ENCODE peak calls at places on chromosomes 16 and 17, in nine cellular contexts. Z is OCI-LY7, C is IMR-90, P is AG09319, R is HepG2, B is heart right ventricle, V is PC-3, E is lower leg skin, K is GM10248. J is an unnamed sample.

GRCh38 chr17:75191584-75191983 is 8.8 kb upstream of the SUMO2 start:
- DNase-seq in K (no peak), C (peak), R (no peak), B (no peak), V (no peak), P (no peak), Z (no peak), E (no peak), J (no peak)

GRCh38 chr16:11367483-11367906 is 22.2 kb downstream of the RMI2 start:
- DNase-seq in K (no peak), R (no peak), Z (no peak), V (no peak), C (no peak), P (no peak), B (no peak), E (no peak), J (no peak)

GRCh38 chr17:6343736-6344135 is 91.2 kb downstream of the AIPL1 start:
- DNase-seq in V (no peak), P (no peak), C (no peak), R (no peak), B (no peak), E (peak), Z (no peak), K (no peak), J (no peak)

GRCh38 chr17:57859601-57860413 is 10.0 kb upstream of the MRPS23 start:
- DNase-seq in E (no peak), R (no peak), P (no peak), K (no peak), V (no peak), C (no peak), B (no peak), Z (no peak), J (no peak)

GRCh38 chr17:49779730-49780220 is 8.7 kb upstream of the KAT7 start:
- DNase-seq in E (no peak), V (peak), P (peak), C (peak), R (peak), B (peak), Z (peak), K (peak), J (no peak)

GRCh38 chr16:1067629-1068028 is 4.9 kb upstream of the SSTR5 start:
- DNase-seq in P (no peak), Z (no peak), B (no peak), K (no peak), V (no peak), E (no peak), R (no peak), C (no peak), J (no peak)

GRCh38 chr16:57646388-57647039 is 18.1 kb downstream of the ADGRG1 start:
- DNase-seq in R (no peak), C (no peak), Z (no peak), E (no peak), P (no peak), K (no peak), V (no peak), B (no peak), J (no peak)

GRCh38 chr17:58052951-58053715 is 30.1 kb upstream of the DYNLL2 start:
- DNase-seq in B (no peak), P (no peak), V (no peak), C (no peak), Z (no peak), K (no peak), R (no peak), E (peak), J (no peak)

GRCh38 chr16:53745126-53745525 is 41.2 kb downstream of the FTO start:
- DNase-seq in K (no peak), E (no peak), C (no peak), V (peak), Z (no peak), R (no peak), P (no peak), B (no peak), J (no peak)

GRCh38 chr17:41308251-41308917 is 725 bp downstream of the KRTAP16-1 start:
- DNase-seq in V (no peak), R (no peak), Z (peak), K (no peak), P (no peak), E (no peak), B (peak), C (no peak), J (no peak)

GRCh38 chr17:49588726-49589555 is 13.3 kb downstream of the NXPH3 start:
- DNase-seq in V (peak), P (peak), E (no peak), K (no peak), R (no peak), Z (no peak), B (no peak), C (peak), J (no peak)

GRCh38 chr16:1146409-1146808 is 6.5 kb upstream of the CACNA1H start:
- DNase-seq in E (no peak), B (no peak), P (no peak), V (no peak), C (no peak), R (no peak), Z (peak), K (no peak), J (no peak)

GRCh38 chr17:72683506-72684404 is 408.7 kb downstream of the SLC39A11 start:
- DNase-seq in C (peak), E (no peak), B (no peak), R (peak), P (peak), Z (no peak), V (peak), K (no peak), J (no peak)

GRCh38 chr17:13727441-13728171 is 125.9 kb upstream of the HS3ST3A1 start:
- DNase-seq in E (no peak), K (no peak), B (no peak), R (no peak), V (peak), C (peak), Z (no peak), P (no peak), J (no peak)

GRCh38 chr16:2530629-2531318 is 434 bp downstream of the CEMP1 start:
- DNase-seq in B (no peak), V (no peak), K (no peak), C (no peak), Z (no peak), R (no peak), E (no peak), P (no peak), J (no peak)

GRCh38 chr16:9138021-9138680 is 46.7 kb downstream of the HAPSTR1 start:
- DNase-seq in P (no peak), B (no peak), V (no peak), Z (no peak), K (no peak), E (no peak), C (no peak), R (no peak), J (no peak)

GRCh38 chr16:83100679-83101078 is 473.9 kb downstream of the CDH13 start:
- DNase-seq in K (no peak), B (no peak), C (no peak), Z (no peak), R (no peak), P (no peak), E (no peak), V (peak), J (no peak)

GRCh38 chr16:31487720-31488629 is 5.1 kb downstream of the SLC5A2 start:
- DNase-seq in R (no peak), K (peak), Z (no peak), V (peak), B (no peak), E (no peak), P (no peak), C (peak), J (peak)

GRCh38 chr17:4236456-4236855 is 27.3 kb downstream of the ANKFY1 start:
- DNase-seq in E (no peak), C (peak), K (no peak), B (no peak), R (no peak), Z (no peak), V (no peak), P (no peak), J (no peak)

GRCh38 chr17:916315-916714 is 63.3 kb downstream of the NXN start:
- DNase-seq in V (no peak), B (no peak), P (no peak), E (no peak), R (no peak), C (no peak), Z (no peak), K (no peak), J (no peak)

GRCh38 chr17:82333279-82334171 is at the start of gene SECTM1:
- DNase-seq in B (peak), K (no peak), Z (no peak), V (peak), E (peak), R (no peak), P (no peak), C (peak), J (no peak)

GRCh38 chr16:27174007-27174406 is 29.3 kb upstream of the KDM8 start:
- DNase-seq in B (no peak), V (peak), R (no peak), C (no peak), Z (peak), K (no peak), P (no peak), E (no peak), J (no peak)

GRCh38 chr17:38815576-38816193 is 9.4 kb downstream of the CWC25 start:
- DNase-seq in B (no peak), V (peak), K (no peak), C (peak), Z (no peak), E (no peak), P (no peak), R (no peak), J (no peak)

GRCh38 chr16:50581830-50582229 is 33.6 kb downstream of the NKD1 start:
- DNase-seq in P (no peak), V (no peak), R (no peak), K (no peak), Z (no peak), C (no peak), E (no peak), B (no peak), J (no peak)

GRCh38 chr17:2547176-2547575 is 35.5 kb upstream of the METTL16 start:
- DNase-seq in C (peak), P (no peak), V (peak), Z (no peak), E (no peak), K (no peak), R (peak), B (no peak), J (no peak)

GRCh38 chr17:27871407-27871806 is 21.8 kb downstream of the LYRM9 start:
- DNase-seq in B (no peak), P (no peak), K (no peak), Z (no peak), V (no peak), R (no peak), C (no peak), E (no peak), J (no peak)

GRCh38 chr16:84027607-84028006 is 15.0 kb downstream of the SLC38A8 start:
- DNase-seq in E (no peak), P (no peak), B (no peak), R (no peak), V (no peak), C (no peak), Z (no peak), K (no peak), J (no peak)

DNA sequence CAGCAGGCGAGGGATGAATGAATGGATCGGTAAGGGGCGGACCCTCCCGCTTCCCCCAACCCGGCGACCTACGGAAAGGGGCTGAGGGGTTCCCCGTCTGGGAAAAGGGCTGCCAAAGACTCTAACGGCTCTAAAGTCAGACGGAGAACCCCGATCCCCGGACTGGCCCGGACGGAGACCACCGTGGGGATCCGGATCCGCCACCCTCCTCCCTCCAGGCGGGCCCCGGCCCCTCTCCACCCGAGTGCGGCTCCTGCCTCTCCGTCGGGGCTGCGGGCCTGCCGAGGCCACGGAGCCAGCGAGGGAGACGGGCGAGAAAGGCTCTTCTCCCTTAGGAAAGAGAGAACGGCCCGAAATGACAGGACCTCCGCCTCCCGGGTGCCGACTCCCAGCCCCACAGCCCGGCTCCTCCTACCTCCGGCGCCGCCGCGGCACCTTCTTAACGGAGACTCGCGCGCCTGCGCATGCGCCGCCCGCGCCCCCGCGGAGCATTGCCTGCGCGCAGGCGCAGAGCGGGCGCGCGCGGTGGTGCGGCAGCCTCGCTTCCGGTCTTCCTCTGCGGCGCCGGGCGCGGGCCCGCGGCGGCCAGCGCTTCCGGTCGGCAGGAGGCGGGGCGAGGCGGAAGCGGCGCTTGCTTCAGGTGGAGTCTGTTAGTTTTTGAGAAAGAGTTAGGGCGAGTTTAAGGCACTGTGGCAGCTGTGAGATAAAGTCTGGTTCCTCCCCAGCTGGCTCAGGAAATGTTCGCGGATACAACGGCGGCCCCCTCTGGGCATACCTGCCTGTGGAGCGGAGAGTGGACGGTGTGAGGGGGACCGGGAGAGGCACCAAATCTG is at the start of gene SLX4:
- DNase-seq in C (peak), E (peak), R (peak), Z (peak), B (peak), V (peak), K (peak), P (peak), J (peak)
- TF ChIP-seq CTCF in C (no peak), E (no peak), R (no peak), Z (no peak), B (peak), V (no peak), K (no peak), P (no peak), J (no peak)

GRCh38 chr16:78764478-78764877 is 665.0 kb downstream of the WWOX start:
- DNase-seq in E (no peak), K (no peak), C (no peak), V (no peak), R (no peak), P (no peak), Z (no peak), B (no peak), J (no peak)

GRCh38 chr16:78761427-78761826 is 662.0 kb downstream of the WWOX start:
- DNase-seq in K (peak), R (no peak), Z (no peak), V (no peak), C (no peak), P (no peak), B (no peak), E (no peak), J (peak)

GRCh38 chr16:78756189-78756661 is 656.8 kb downstream of the WWOX start:
- DNase-seq in K (no peak), P (no peak), C (no peak), Z (no peak), V (no peak), E (no peak), B (no peak), R (peak), J (no peak)

GRCh38 chr16:78763821-78764440 is 664.5 kb downstream of the WWOX start:
- DNase-seq in R (no peak), V (no peak), C (no peak), P (no peak), K (no peak), B (no peak), E (no peak), Z (no peak), J (no peak)

DNA sequence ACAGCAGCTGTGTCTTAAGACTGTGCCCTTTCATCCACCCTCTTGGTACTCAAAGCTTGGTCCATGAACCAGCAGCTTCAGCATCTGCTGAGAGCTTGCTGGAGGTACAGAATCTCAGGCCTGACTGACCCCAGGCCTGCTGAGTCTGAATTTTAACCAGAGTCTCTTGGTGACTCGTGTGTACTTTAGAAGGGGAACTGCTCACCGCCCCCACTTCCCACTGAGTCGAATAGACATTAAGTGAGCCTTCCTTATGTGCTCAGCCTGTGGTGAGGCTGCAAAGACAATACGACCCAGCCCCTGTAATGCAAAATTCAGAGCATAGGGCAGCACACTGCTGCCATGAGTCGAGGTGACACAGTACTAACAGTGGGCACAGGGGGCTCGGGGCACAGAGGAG is 662.8 kb downstream of the WWOX start:
- DNase-seq in E (no peak), B (no peak), P (no peak), V (no peak), R (no peak), Z (no peak), C (no peak), K (peak), J (no peak)
- TF ChIP-seq CTCF in E (no peak), B (no peak), P (no peak), V (no peak), R (no peak), Z (no peak), C (no peak), K (no peak), J (no peak)

GRCh38 chr17:7782237-7782636 is 51.8 kb upstream of the KDM6B start:
- DNase-seq in R (no peak), C (peak), Z (no peak), P (peak), B (no peak), E (no peak), V (peak), K (no peak), J (no peak)
- TF ChIP-seq CTCF in R (no peak), C (peak), Z (peak), P (peak), B (no peak), E (no peak), V (peak), K (peak), J (peak)

GRCh38 chr16:87593710-87594258 is 8.5 kb upstream of the JPH3 start:
- DNase-seq in P (no peak), C (no peak), E (no peak), Z (no peak), B (no peak), R (no peak), V (no peak), K (no peak), J (no peak)
- TF ChIP-seq CTCF in P (no peak), C (no peak), E (no peak), Z (no peak), B (no peak), R (no peak), V (no peak), K (no peak), J (no peak)

GRCh38 chr17:45246861-45247428 is 14.9 kb downstream of the SPATA32 start:
- DNase-seq in V (peak), Z (peak), C (peak), B (no peak), P (no peak), R (no peak), K (peak), E (no peak), J (peak)
- TF ChIP-seq CTCF in V (peak), Z (peak), C (peak), B (peak), P (peak), R (peak), K (peak), E (no peak), J (peak)

GRCh38 chr17:34547453-34548063 is 31.8 kb upstream of the TMEM132E start:
- DNase-seq in K (no peak), P (no peak), E (peak), R (no peak), B (no peak), Z (peak), V (no peak), C (no peak), J (no peak)
- TF ChIP-seq CTCF in K (no peak), P (no peak), E (no peak), R (no peak), B (no peak), Z (no peak), V (no peak), C (no peak), J (no peak)

DNA sequence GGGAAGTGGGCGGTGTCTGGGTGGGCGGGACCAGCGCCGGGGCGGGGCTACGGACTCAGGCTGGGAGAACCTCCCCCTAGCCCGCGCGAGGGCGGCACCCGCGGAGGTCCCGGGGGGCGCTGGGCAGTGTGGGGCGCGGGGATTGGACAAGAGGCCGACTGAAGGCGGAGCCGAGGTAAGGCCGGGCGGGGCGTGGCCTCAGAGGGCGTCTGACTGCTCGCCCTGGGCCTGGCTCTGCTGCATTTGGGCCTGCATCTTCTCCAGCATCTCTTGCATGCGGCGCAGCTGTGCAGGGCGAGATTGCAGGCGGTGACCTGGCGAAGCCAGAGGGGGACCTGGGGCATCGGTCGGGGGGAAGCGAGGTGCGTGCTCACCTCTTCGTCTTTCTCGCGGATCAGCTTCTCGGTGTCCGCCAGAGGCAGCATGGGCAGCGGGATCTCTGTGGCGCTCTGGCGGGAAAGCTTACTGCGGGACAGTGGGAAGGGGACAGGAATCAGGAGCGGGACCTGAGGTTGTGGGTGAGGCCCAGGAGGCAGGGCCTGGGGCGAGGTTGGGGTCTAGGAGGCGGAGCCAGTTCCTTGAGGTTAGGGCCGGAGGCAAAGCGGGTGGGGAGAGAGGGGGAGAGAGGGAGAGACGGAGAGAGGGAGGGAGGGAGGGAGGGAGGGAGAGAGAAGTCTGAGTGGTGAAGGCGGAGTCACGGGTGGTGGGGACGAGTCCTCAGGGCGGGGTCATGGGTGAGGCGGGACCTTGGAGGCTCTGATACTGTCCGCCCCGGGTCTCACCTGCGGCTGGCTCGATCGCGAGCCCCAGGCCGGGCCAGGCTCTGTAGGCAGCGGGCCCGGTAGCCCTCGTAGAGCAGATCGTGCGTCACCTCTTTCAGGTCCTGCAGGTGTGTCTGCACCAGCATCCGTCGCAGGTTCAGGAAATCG is 3.9 kb downstream of the SEPTIN1 start:
- DNase-seq in P (peak), C (peak), E (peak), V (peak), R (peak), B (peak), Z (peak), K (peak), J (peak)
- TF ChIP-seq CTCF in P (peak), C (peak), E (no peak), V (no peak), R (peak), B (no peak), Z (no peak), K (no peak), J (no peak)

DNA sequence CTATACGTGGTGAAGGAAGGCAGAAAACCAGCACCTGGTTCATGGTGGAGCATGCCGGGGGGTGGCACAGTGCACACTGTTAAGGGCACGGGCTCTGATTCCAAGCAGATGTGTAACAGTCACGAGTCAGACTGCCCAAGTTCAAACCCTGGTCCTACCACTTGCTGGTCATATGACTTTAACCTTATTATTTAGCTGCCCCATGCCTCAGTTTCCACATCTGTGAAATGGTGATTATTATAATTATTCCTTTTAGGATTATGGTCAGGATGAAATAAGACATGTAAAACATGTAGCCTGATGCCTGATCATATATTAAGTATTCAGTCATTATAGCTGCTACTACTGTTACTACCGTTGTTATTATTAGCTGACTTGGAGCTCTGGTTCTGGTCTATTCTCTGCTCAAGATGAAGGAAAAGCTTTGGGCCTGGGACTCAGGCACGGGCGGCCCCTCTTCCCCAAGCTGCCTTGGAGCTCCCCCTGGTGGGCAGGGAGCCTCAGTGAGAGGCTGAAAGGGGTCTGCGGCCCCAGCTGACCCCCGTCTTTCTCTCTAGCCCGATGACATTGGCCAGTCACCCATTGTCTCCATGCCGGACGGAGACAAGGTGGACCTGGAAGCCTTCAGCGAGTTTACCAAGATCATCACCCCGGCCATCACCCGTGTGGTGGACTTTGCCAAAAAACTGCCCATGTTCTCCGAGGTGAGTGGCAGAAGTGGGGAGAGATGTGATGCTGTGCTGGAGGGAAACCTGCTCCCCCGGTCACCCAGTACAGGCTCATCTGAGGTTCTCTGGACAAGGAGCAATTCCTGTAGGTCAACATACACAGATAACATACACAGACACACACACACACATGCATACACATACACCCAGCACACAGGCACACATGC is 14.0 kb downstream of the NR1D1 start:
- DNase-seq in R (peak), Z (peak), K (peak), P (no peak), V (peak), C (no peak), B (no peak), E (no peak), J (peak)
- TF ChIP-seq CTCF in R (peak), Z (peak), K (peak), P (peak), V (peak), C (peak), B (peak), E (no peak), J (peak)